ENCODE peak calls at places on chromosomes 5 and 9, in six cellular contexts. One of them, this sample, is unnamed.

GRCh38 chr5:59065551-59065950 is 482.7 kb downstream of the RAB3C start:
- DNase-seq in psoas muscle: no peak
- DNase-seq in NCI-H524: no peak
- DNase-seq in NCI-H460: no peak
- DNase-seq in activated CD8-positive, alpha-beta T cell treated with anti-CD3 and anti-CD28 coated beads for 36 hours: no peak
- DNase-seq in stimulated activated CD4-positive, alpha-beta T cell treated with anti-CD3 and anti-CD28 coated beads, Interleukin-15, amount 100 ng/mL, for 24 hours: no peak
- DNase-seq in this sample: no peak

GRCh38 chr9:109975574-109976327 is 195.8 kb downstream of the PALM2AKAP2 start:
- DNase-seq in psoas muscle: no peak
- DNase-seq in NCI-H524: no peak
- DNase-seq in NCI-H460: no peak
- DNase-seq in activated CD8-positive, alpha-beta T cell treated with anti-CD3 and anti-CD28 coated beads for 36 hours: no peak
- DNase-seq in stimulated activated CD4-positive, alpha-beta T cell treated with anti-CD3 and anti-CD28 coated beads, Interleukin-15, amount 100 ng/mL, for 24 hours: no peak
- DNase-seq in this sample: no peak

GRCh38 chr5:13478831-13479465 is 465.5 kb downstream of the DNAH5 start:
- DNase-seq in psoas muscle: no peak
- DNase-seq in NCI-H524: peak; percentile 90
- DNase-seq in NCI-H460: peak; percentile 62
- DNase-seq in activated CD8-positive, alpha-beta T cell treated with anti-CD3 and anti-CD28 coated beads for 36 hours: no peak
- DNase-seq in stimulated activated CD4-positive, alpha-beta T cell treated with anti-CD3 and anti-CD28 coated beads, Interleukin-15, amount 100 ng/mL, for 24 hours: no peak
- DNase-seq in this sample: no peak

GRCh38 chr5:78806544-78806943 is 158.0 kb upstream of the LHFPL2 start:
- DNase-seq in psoas muscle: no peak
- DNase-seq in NCI-H524: no peak
- DNase-seq in NCI-H460: no peak
- DNase-seq in activated CD8-positive, alpha-beta T cell treated with anti-CD3 and anti-CD28 coated beads for 36 hours: no peak
- DNase-seq in stimulated activated CD4-positive, alpha-beta T cell treated with anti-CD3 and anti-CD28 coated beads, Interleukin-15, amount 100 ng/mL, for 24 hours: no peak
- DNase-seq in this sample: no peak

GRCh38 chr5:169980418-169981053 is at the start of gene INSYN2B:
- DNase-seq in psoas muscle: peak; percentile 51
- DNase-seq in NCI-H524: peak; percentile 80
- DNase-seq in NCI-H460: peak; percentile 79
- DNase-seq in activated CD8-positive, alpha-beta T cell treated with anti-CD3 and anti-CD28 coated beads for 36 hours: peak; percentile 47
- DNase-seq in stimulated activated CD4-positive, alpha-beta T cell treated with anti-CD3 and anti-CD28 coated beads, Interleukin-15, amount 100 ng/mL, for 24 hours: peak; percentile 28
- DNase-seq in this sample: no peak

GRCh38 chr9:108047264-108047663 is 557.7 kb upstream of the KLF4 start:
- DNase-seq in psoas muscle: no peak
- DNase-seq in NCI-H524: no peak
- DNase-seq in NCI-H460: no peak
- DNase-seq in activated CD8-positive, alpha-beta T cell treated with anti-CD3 and anti-CD28 coated beads for 36 hours: no peak
- DNase-seq in stimulated activated CD4-positive, alpha-beta T cell treated with anti-CD3 and anti-CD28 coated beads, Interleukin-15, amount 100 ng/mL, for 24 hours: no peak
- DNase-seq in this sample: no peak

GRCh38 chr9:109010676-109011655 is 2.3 kb downstream of the CTNNAL1 start:
- DNase-seq in psoas muscle: no peak
- DNase-seq in NCI-H524: no peak
- DNase-seq in NCI-H460: peak; percentile 53
- DNase-seq in activated CD8-positive, alpha-beta T cell treated with anti-CD3 and anti-CD28 coated beads for 36 hours: peak; percentile 89
- DNase-seq in stimulated activated CD4-positive, alpha-beta T cell treated with anti-CD3 and anti-CD28 coated beads, Interleukin-15, amount 100 ng/mL, for 24 hours: peak; percentile 76
- DNase-seq in this sample: no peak

GRCh38 chr9:131585375-131585774 is 40.1 kb downstream of the PRRT1B start:
- DNase-seq in psoas muscle: peak; percentile 51
- DNase-seq in NCI-H524: no peak
- DNase-seq in NCI-H460: no peak
- DNase-seq in activated CD8-positive, alpha-beta T cell treated with anti-CD3 and anti-CD28 coated beads for 36 hours: peak; percentile 72
- DNase-seq in stimulated activated CD4-positive, alpha-beta T cell treated with anti-CD3 and anti-CD28 coated beads, Interleukin-15, amount 100 ng/mL, for 24 hours: peak; percentile 50
- DNase-seq in this sample: no peak

GRCh38 chr9:118515947-118516346 is 811.7 kb downstream of the TLR4 start:
- DNase-seq in psoas muscle: no peak
- DNase-seq in NCI-H524: no peak
- DNase-seq in NCI-H460: no peak
- DNase-seq in activated CD8-positive, alpha-beta T cell treated with anti-CD3 and anti-CD28 coated beads for 36 hours: no peak
- DNase-seq in stimulated activated CD4-positive, alpha-beta T cell treated with anti-CD3 and anti-CD28 coated beads, Interleukin-15, amount 100 ng/mL, for 24 hours: no peak
- DNase-seq in this sample: no peak

GRCh38 chr5:137442660-137443059 is 56.5 kb downstream of the SPOCK1 start:
- DNase-seq in psoas muscle: no peak
- DNase-seq in NCI-H524: no peak
- DNase-seq in NCI-H460: no peak
- DNase-seq in activated CD8-positive, alpha-beta T cell treated with anti-CD3 and anti-CD28 coated beads for 36 hours: no peak
- DNase-seq in stimulated activated CD4-positive, alpha-beta T cell treated with anti-CD3 and anti-CD28 coated beads, Interleukin-15, amount 100 ng/mL, for 24 hours: no peak
- DNase-seq in this sample: no peak

This sample was measured in gastrocnemius medialis.